ENCODE peak calls at places on chromosomes 11 and 22, in ten cellular contexts. B is T-helper 22 cell; U is NAMALWA; C is activated T-helper 9 cell treated with anti-CD3 and anti-CD28 coated beads, Interleukin-2, amount 50 U/mL, for 16 hours; G is EL; X is NCI-H2029 treated with DMSO at 0.1 percent for 48 hours; K is NCI-H1105 treated with DMSO at 0.1 percent for 48 hours; L is fibroblast of lung; R is RKO; N is SHP77. I is an unnamed sample.

GRCh38 chr22:48171294-48171693 is 1408.8 kb downstream of the TBC1D22A start:
- DNase-seq in G (no peak), U (no peak), B (no peak), K (no peak), N (no peak), X (no peak), L (no peak), C (no peak), R (no peak), I (no peak)

GRCh38 chr11:20066013-20066782 is 94.1 kb downstream of the DBX1 start:
- DNase-seq in R (no peak), C (no peak), N (no peak), U (no peak), X (no peak), K (no peak), L (no peak), G (no peak), B (no peak), I (no peak)

GRCh38 chr11:12109591-12110196 is 696 bp upstream of the MICAL2 start:
- DNase-seq in N (no peak), U (no peak), X (no peak), C (no peak), G (no peak), L (no peak), K (no peak), R (no peak), B (no peak), I (peak)

GRCh38 chr22:46531776-46532175 is 5.6 kb downstream of the CELSR1 start:
- DNase-seq in G (no peak), L (no peak), B (no peak), R (no peak), X (peak), U (no peak), N (no peak), K (no peak), C (no peak), I (no peak)

GRCh38 chr11:20451568-20451967 is 64.1 kb downstream of the PRMT3 start:
- DNase-seq in L (no peak), K (no peak), G (peak), N (no peak), U (no peak), B (no peak), X (no peak), R (no peak), C (no peak), I (no peak)

GRCh38 chr11:32821917-32822560 is 7.7 kb upstream of the PRRG4 start:
- DNase-seq in K (no peak), U (no peak), L (no peak), X (no peak), B (no peak), C (no peak), N (no peak), R (no peak), G (no peak), I (no peak)

GRCh38 chr11:61791737-61792309 is 576 bp downstream of the TMEM258 start:
- DNase-seq in U (peak), K (peak), G (peak), R (peak), C (no peak), B (no peak), X (peak), L (peak), N (peak), I (peak)

GRCh38 chr11:17000987-17001386 is 13.2 kb downstream of the PLEKHA7 start:
- DNase-seq in L (no peak), C (no peak), B (no peak), X (no peak), U (no peak), R (no peak), G (no peak), N (no peak), K (no peak), I (no peak)

GRCh38 chr11:69445131-69445470 is 36.4 kb upstream of the LINC01488 start:
- DNase-seq in R (no peak), X (no peak), U (no peak), B (no peak), N (no peak), K (no peak), L (no peak), C (no peak), G (no peak), I (no peak)

GRCh38 chr11:67664696-67665536 is 9.5 kb downstream of the ALDH3B2 start:
- DNase-seq in U (no peak), B (no peak), N (no peak), C (no peak), K (no peak), G (no peak), L (no peak), R (no peak), X (no peak), I (no peak)

GRCh38 chr11:46202149-46202548 is 75.3 kb upstream of the CREB3L1 start:
- DNase-seq in G (peak), X (no peak), K (no peak), C (no peak), R (no peak), L (no peak), B (no peak), N (no peak), U (no peak), I (no peak)

GRCh38 chr11:106063009-106063408 is 14.1 kb downstream of the KBTBD3 start:
- DNase-seq in U (no peak), B (no peak), G (no peak), C (no peak), K (no peak), L (no peak), N (no peak), R (no peak), X (no peak), I (no peak)

GRCh38 chr11:115408036-115408911 is 95.9 kb downstream of the CADM1 start:
- DNase-seq in B (no peak), G (no peak), R (no peak), N (no peak), C (no peak), L (peak), K (no peak), X (no peak), U (no peak), I (no peak)

GRCh38 chr11:129639300-129639699 is 176.3 kb upstream of the TMEM45B start:
- DNase-seq in K (no peak), X (peak), G (peak), C (no peak), B (no peak), N (peak), L (peak), R (peak), U (no peak), I (no peak)

GRCh38 chr11:121652982-121653381 is 200.2 kb upstream of the SORL1-AS1 start:
- DNase-seq in B (no peak), X (no peak), G (peak), U (no peak), R (no peak), K (peak), N (no peak), C (no peak), L (no peak), I (no peak)

GRCh38 chr11:4862447-4863236 is 13.6 kb upstream of the OR51S1 start:
- DNase-seq in B (no peak), N (no peak), K (no peak), L (no peak), R (no peak), U (no peak), C (no peak), X (no peak), G (no peak), I (no peak)